ENCODE peak calls at places on chromosomes 13 and 19, in four cellular contexts. X is neural crest cell; A is keratinocyte; H is CD4-positive, alpha-beta T cell. Z is an unnamed sample.

GRCh38 chr19:45498411-45499195 is at the start of gene PPM1N:
- DNase-seq in X (peak), A (no peak), H (peak), Z (no peak)

GRCh38 chr13:47933688-47934011 is 67.4 kb downstream of the SUCLA2 start:
- DNase-seq in X (no peak), A (no peak), H (no peak), Z (no peak)

GRCh38 chr13:45325806-45326205 is 15.2 kb downstream of the TPT1 start:
- DNase-seq in X (no peak), A (no peak), H (no peak), Z (no peak)

GRCh38 chr13:91323349-91323748 is 24.1 kb upstream of the MIR17HG start:
- DNase-seq in X (no peak), A (no peak), H (no peak), Z (no peak)

GRCh38 chr19:38917516-38917915 is 5.5 kb upstream of the CCER2 start:
- DNase-seq in X (no peak), A (no peak), H (no peak), Z (no peak)

GRCh38 chr19:40139533-40140287 is 49.0 kb upstream of the ZNF780A start:
- DNase-seq in X (no peak), A (no peak), H (no peak), Z (no peak)

GRCh38 chr19:21569497-21569870 is 64.1 kb downstream of the ZNF429 start:
- DNase-seq in X (no peak), A (no peak), H (peak), Z (no peak)

GRCh38 chr13:113558461-113558860 is 26.1 kb upstream of the TFDP1 start:
- DNase-seq in X (no peak), A (no peak), H (no peak), Z (no peak)

GRCh38 chr13:101811440-101811839 is 359.0 kb downstream of the ITGBL1 start:
- DNase-seq in X (no peak), A (no peak), H (no peak), Z (no peak)

GRCh38 chr13:40430234-40430633 is 236.2 kb downstream of the FOXO1 start:
- DNase-seq in X (no peak), A (no peak), H (no peak), Z (no peak)

GRCh38 chr13:25771641-25772478 is 280.0 kb downstream of the SHISA2 start:
- DNase-seq in X (no peak), A (peak), H (no peak), Z (no peak)

GRCh38 chr13:80469841-80470378 is 129.0 kb upstream of the SPRY2 start:
- DNase-seq in X (no peak), A (peak), H (no peak), Z (no peak)

GRCh38 chr13:29101404-29101803 is 281.3 kb downstream of the MTUS2 start:
- DNase-seq in X (no peak), A (no peak), H (no peak), Z (no peak)

GRCh38 chr19:18388328-18389094 is 2.6 kb downstream of the GDF15 start:
- DNase-seq in X (peak), A (no peak), H (peak), Z (no peak)

GRCh38 chr19:48728882-48729645 is 9.5 kb upstream of the MAMSTR start:
- DNase-seq in X (no peak), A (no peak), H (no peak), Z (no peak)

GRCh38 chr19:52748336-52748950 is 13.6 kb upstream of the ZNF611 start:
- DNase-seq in X (no peak), A (no peak), H (no peak), Z (peak)

GRCh38 chr19:54172764-54173699 is at the start of gene TMC4:
- DNase-seq in X (no peak), A (no peak), H (no peak), Z (peak)
- TF ChIP-seq CTCF in X (no peak), A (peak), H (no peak), Z (peak)

DNA sequence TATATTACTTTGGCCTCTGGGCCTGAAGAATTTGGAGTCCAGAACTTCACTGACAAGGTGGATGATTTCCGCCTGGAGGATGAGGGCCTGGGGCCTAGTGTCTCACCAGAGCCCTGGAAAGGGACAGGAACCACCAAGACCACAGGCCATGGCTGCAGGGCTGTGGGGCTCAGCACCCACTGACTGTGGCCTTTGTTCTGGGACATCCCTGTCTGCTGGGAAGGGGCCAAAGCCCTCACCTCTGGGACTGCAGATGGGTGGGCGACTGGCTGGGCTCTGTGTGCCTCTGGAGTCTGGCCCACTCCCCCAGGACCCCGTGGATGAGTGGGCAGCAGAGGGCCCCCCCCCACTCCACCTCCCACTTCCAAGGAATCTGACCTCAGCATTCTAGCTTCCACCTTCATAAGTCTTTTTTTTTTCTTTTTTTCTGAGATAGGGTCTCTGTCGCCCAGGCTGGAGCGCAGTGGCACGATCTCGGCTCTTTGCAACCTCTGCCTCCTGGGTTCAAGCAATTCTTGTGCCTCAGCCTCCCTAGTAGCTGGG is 20.3 kb downstream of the CHST8 start:
- DNase-seq in X (no peak), A (no peak), H (no peak), Z (no peak)
- TF ChIP-seq CTCF in X (no peak), A (no peak), H (no peak), Z (no peak)

DNA sequence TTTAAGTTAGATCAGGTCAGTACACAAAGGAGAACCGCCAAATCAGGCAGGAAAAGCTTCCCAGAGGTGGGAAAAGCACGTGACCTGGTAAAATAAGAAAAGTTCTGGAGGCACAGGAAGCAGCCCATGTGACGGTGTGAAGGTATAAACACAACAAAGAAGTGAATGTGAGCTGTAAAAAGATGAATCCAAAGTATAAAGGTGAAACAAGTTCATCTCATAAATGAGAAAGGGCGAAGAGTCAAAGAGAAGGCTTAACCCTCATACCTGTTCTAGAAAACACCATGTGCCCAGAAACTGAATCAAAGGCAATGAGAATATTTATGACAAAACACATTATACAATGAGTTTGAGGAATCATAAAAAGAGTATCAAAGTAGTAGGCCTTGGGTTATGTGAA is 47.0 kb downstream of the USP12 start:
- DNase-seq in X (no peak), A (no peak), H (no peak), Z (no peak)
- TF ChIP-seq CTCF in X (no peak), A (no peak), H (no peak), Z (no peak)

GRCh38 chr19:1560281-1560882 is 7.7 kb downstream of the MEX3D start:
- DNase-seq in X (no peak), A (no peak), H (no peak), Z (no peak)
- TF ChIP-seq CTCF in X (no peak), A (no peak), H (no peak), Z (no peak)